ENCODE peak calls at places on chromosomes 3 and 15, in nine cellular contexts. One of them, this sample, is unnamed. For H3K27me3 and H3K36me3, the result is how much of the 10 kb centered on the place peaks cover.

GRCh38 chr15:57865294-57865693 is 158.8 kb downstream of the POLR2M start:
- DNase-seq in HCT116: no peak
- DNase-seq in CD8-positive, alpha-beta memory T cell: no peak
- DNase-seq in mammary epithelial cell: no peak
- DNase-seq in heart left ventricle: no peak
- DNase-seq in fibroblast of lung: no peak
- DNase-seq in uterus: no peak
- DNase-seq in aorta: no peak
- DNase-seq in adipocyte: peak
- DNase-seq in this sample: no peak

GRCh38 chr3:54685213-54685612 is 242.6 kb downstream of the LRTM1 start:
- DNase-seq in HCT116: no peak
- DNase-seq in CD8-positive, alpha-beta memory T cell: no peak
- DNase-seq in mammary epithelial cell: no peak
- DNase-seq in heart left ventricle: no peak
- DNase-seq in fibroblast of lung: no peak
- DNase-seq in uterus: no peak
- DNase-seq in aorta: no peak
- DNase-seq in adipocyte: no peak
- DNase-seq in this sample: no peak

GRCh38 chr15:92780816-92781215 is 119.3 kb upstream of the CHD2 start:
- DNase-seq in HCT116: no peak
- DNase-seq in CD8-positive, alpha-beta memory T cell: no peak
- DNase-seq in mammary epithelial cell: no peak
- DNase-seq in heart left ventricle: no peak
- DNase-seq in fibroblast of lung: no peak
- DNase-seq in uterus: no peak
- DNase-seq in aorta: no peak
- DNase-seq in adipocyte: no peak
- DNase-seq in this sample: no peak

GRCh38 chr3:159948423-159949140 is 40.1 kb upstream of the IL12A start:
- DNase-seq in HCT116: no peak
- DNase-seq in CD8-positive, alpha-beta memory T cell: no peak
- DNase-seq in mammary epithelial cell: peak
- DNase-seq in heart left ventricle: no peak
- DNase-seq in fibroblast of lung: no peak
- DNase-seq in uterus: no peak
- DNase-seq in aorta: no peak
- DNase-seq in adipocyte: no peak
- DNase-seq in this sample: no peak

GRCh38 chr15:35308802-35309201 is 223.7 kb upstream of the NANOGP8 start:
- DNase-seq in HCT116: no peak
- DNase-seq in CD8-positive, alpha-beta memory T cell: no peak
- DNase-seq in mammary epithelial cell: peak
- DNase-seq in heart left ventricle: no peak
- DNase-seq in fibroblast of lung: peak
- DNase-seq in uterus: peak
- DNase-seq in aorta: peak
- DNase-seq in adipocyte: peak
- DNase-seq in this sample: peak

GRCh38 chr15:67072951-67073350 is 7.5 kb downstream of the SMAD3 start:
- DNase-seq in HCT116: no peak
- DNase-seq in CD8-positive, alpha-beta memory T cell: no peak
- DNase-seq in mammary epithelial cell: no peak
- DNase-seq in heart left ventricle: no peak
- DNase-seq in fibroblast of lung: no peak
- DNase-seq in uterus: no peak
- DNase-seq in aorta: no peak
- DNase-seq in adipocyte: no peak
- DNase-seq in this sample: no peak

GRCh38 chr3:190220362-190220761 is 99.7 kb upstream of the P3H2 start:
- DNase-seq in HCT116: no peak
- DNase-seq in CD8-positive, alpha-beta memory T cell: no peak
- DNase-seq in mammary epithelial cell: no peak
- DNase-seq in heart left ventricle: no peak
- DNase-seq in fibroblast of lung: no peak
- DNase-seq in uterus: no peak
- DNase-seq in aorta: no peak
- DNase-seq in adipocyte: no peak
- DNase-seq in this sample: no peak

GRCh38 chr3:30145281-30145680 is 461.1 kb upstream of the TGFBR2 start:
- DNase-seq in HCT116: no peak
- DNase-seq in CD8-positive, alpha-beta memory T cell: no peak
- DNase-seq in mammary epithelial cell: peak
- DNase-seq in heart left ventricle: no peak
- DNase-seq in fibroblast of lung: no peak
- DNase-seq in uterus: no peak
- DNase-seq in aorta: no peak
- DNase-seq in adipocyte: no peak
- DNase-seq in this sample: peak

GRCh38 chr3:24522155-24522579 is 27.5 kb upstream of the THRB start:
- DNase-seq in HCT116: no peak
- DNase-seq in CD8-positive, alpha-beta memory T cell: no peak
- DNase-seq in mammary epithelial cell: no peak
- DNase-seq in heart left ventricle: no peak
- DNase-seq in fibroblast of lung: no peak
- DNase-seq in uterus: no peak
- DNase-seq in aorta: no peak
- DNase-seq in adipocyte: no peak
- DNase-seq in this sample: no peak

GRCh38 chr3:56970401-56971002 is 90.0 kb upstream of the SPATA12 start:
- DNase-seq in HCT116: no peak
- DNase-seq in CD8-positive, alpha-beta memory T cell: no peak
- DNase-seq in mammary epithelial cell: no peak
- DNase-seq in heart left ventricle: no peak
- DNase-seq in fibroblast of lung: no peak
- DNase-seq in uterus: peak
- DNase-seq in aorta: no peak
- DNase-seq in adipocyte: no peak
- DNase-seq in this sample: no peak

GRCh38 chr3:141078200-141078599 is 27.1 kb downstream of the SPSB4 start:
- DNase-seq in HCT116: no peak
- DNase-seq in CD8-positive, alpha-beta memory T cell: no peak
- DNase-seq in mammary epithelial cell: no peak
- DNase-seq in heart left ventricle: no peak
- DNase-seq in fibroblast of lung: no peak
- DNase-seq in uterus: no peak
- DNase-seq in aorta: no peak
- DNase-seq in adipocyte: no peak
- DNase-seq in this sample: no peak

GRCh38 chr3:129254536-129255230 is 5.3 kb downstream of the COPG1 start:
- DNase-seq in HCT116: no peak
- DNase-seq in CD8-positive, alpha-beta memory T cell: no peak
- DNase-seq in mammary epithelial cell: no peak
- DNase-seq in heart left ventricle: no peak
- DNase-seq in fibroblast of lung: no peak
- DNase-seq in uterus: no peak
- DNase-seq in aorta: no peak
- DNase-seq in adipocyte: no peak
- DNase-seq in this sample: no peak

GRCh38 chr3:52527732-52528595 is 5.7 kb downstream of the NT5DC2 start:
- DNase-seq in HCT116: no peak
- DNase-seq in CD8-positive, alpha-beta memory T cell: peak
- DNase-seq in mammary epithelial cell: no peak
- DNase-seq in heart left ventricle: peak
- DNase-seq in fibroblast of lung: no peak
- DNase-seq in uterus: peak
- DNase-seq in aorta: peak
- DNase-seq in adipocyte: no peak
- DNase-seq in this sample: no peak

GRCh38 chr3:128701342-128702212 is 24.4 kb upstream of the RAB7A start:
- DNase-seq in HCT116: no peak
- DNase-seq in CD8-positive, alpha-beta memory T cell: no peak
- DNase-seq in mammary epithelial cell: no peak
- DNase-seq in heart left ventricle: no peak
- DNase-seq in fibroblast of lung: peak
- DNase-seq in uterus: no peak
- DNase-seq in aorta: peak
- DNase-seq in adipocyte: peak
- DNase-seq in this sample: no peak

GRCh38 chr3:98839846-98840245 is 61.6 kb downstream of the DCBLD2 start:
- DNase-seq in HCT116: no peak
- DNase-seq in CD8-positive, alpha-beta memory T cell: no peak
- DNase-seq in mammary epithelial cell: no peak
- DNase-seq in heart left ventricle: no peak
- DNase-seq in fibroblast of lung: peak
- DNase-seq in uterus: no peak
- DNase-seq in aorta: no peak
- DNase-seq in adipocyte: no peak
- DNase-seq in this sample: no peak

GRCh38 chr3:100968908-100969556 is 24.2 kb downstream of the ABI3BP start:
- DNase-seq in HCT116: no peak
- DNase-seq in CD8-positive, alpha-beta memory T cell: no peak
- DNase-seq in mammary epithelial cell: no peak
- DNase-seq in heart left ventricle: peak
- DNase-seq in fibroblast of lung: peak
- DNase-seq in uterus: no peak
- DNase-seq in aorta: no peak
- DNase-seq in adipocyte: peak
- DNase-seq in this sample: no peak

GRCh38 chr15:50764331-50765201 is 940 bp downstream of the SPPL2A start:
- DNase-seq in HCT116: no peak
- DNase-seq in CD8-positive, alpha-beta memory T cell: no peak
- DNase-seq in mammary epithelial cell: peak
- DNase-seq in heart left ventricle: no peak
- DNase-seq in fibroblast of lung: peak
- DNase-seq in uterus: no peak
- DNase-seq in aorta: no peak
- DNase-seq in adipocyte: peak
- DNase-seq in this sample: no peak

DNA sequence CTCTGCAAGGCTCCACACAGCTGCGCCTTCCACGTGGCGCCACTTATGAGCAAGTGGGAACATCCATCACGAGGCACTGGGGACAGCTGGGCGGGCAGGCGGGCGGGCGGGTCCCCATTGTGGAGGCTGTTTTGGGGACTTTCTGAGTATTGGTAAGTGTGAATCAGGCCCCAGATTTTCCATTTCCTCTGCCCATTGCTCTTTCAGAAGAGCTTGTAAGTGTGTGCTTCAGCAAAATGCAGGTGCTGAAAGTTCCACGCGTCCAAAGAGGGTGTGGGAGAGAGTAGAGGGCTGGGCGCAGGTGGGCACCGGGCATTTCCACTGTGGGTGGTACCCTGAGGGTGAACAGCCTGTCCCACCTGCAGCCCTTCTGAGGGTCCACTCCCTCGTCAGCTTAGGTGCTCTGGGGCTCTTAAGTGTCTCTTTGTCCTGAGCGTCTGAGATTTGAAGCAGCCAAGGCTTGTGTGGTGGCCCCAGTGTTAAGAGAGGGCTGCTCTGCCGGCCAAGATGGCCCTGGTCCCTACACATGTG is 177.1 kb downstream of the RPLP1 start:
- DNase-seq in HCT116: no peak
- DNase-seq in CD8-positive, alpha-beta memory T cell: no peak
- DNase-seq in mammary epithelial cell: no peak
- DNase-seq in heart left ventricle: no peak
- DNase-seq in fibroblast of lung: no peak
- DNase-seq in uterus: no peak
- DNase-seq in aorta: no peak
- DNase-seq in adipocyte: no peak
- DNase-seq in this sample: no peak
- H3K27me3 ChIP-seq in HCT116: half or more
- H3K27me3 ChIP-seq in CD8-positive, alpha-beta memory T cell: under half
- H3K27me3 ChIP-seq in mammary epithelial cell: under half
- H3K27me3 ChIP-seq in heart left ventricle: under half
- H3K27me3 ChIP-seq in fibroblast of lung: under half
- H3K27me3 ChIP-seq in uterus: under half
- H3K27me3 ChIP-seq in aorta: under half
- H3K27me3 ChIP-seq in adipocyte: half or more
- H3K27me3 ChIP-seq in this sample: under half

DNA sequence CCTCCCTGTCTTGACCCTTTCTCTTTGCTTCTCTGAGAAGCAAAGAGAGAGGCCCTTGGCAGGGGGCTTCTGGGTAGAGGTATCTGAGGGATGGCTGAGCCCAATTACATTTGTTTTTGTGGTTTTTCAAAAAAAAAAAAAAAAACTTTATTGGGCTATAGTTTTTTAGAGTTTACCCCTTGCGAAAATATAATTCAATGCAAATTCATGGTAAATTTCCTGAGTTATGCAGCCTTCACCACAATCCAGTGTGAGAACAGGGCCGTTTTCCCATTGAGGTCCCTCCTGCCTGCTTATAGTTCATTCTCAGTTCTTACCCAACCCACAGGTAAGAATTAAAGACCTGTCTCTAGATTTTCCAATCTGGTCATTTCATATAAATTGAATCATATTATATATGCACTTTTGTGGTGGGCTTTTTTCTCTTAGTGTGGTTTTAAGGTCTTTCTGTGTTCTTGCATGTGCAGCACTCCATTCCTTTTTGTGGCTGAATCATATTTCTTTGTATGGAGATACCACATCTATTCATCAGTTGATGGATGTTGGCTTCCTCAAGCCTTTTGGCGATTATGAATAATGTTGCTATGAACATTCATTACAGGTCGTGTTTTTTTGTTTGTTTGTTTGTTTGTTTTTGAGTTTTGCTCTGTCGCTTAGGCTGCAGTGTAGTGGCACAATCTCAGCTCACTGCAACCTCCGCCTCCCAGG is 2.7 kb downstream of the MCM2 start:
- DNase-seq in HCT116: no peak
- DNase-seq in CD8-positive, alpha-beta memory T cell: no peak
- DNase-seq in mammary epithelial cell: no peak
- DNase-seq in heart left ventricle: no peak
- DNase-seq in fibroblast of lung: no peak
- DNase-seq in uterus: no peak
- DNase-seq in aorta: no peak
- DNase-seq in adipocyte: no peak
- DNase-seq in this sample: no peak
- H3K36me3 ChIP-seq in HCT116: half or more
- H3K36me3 ChIP-seq in CD8-positive, alpha-beta memory T cell: under half
- H3K36me3 ChIP-seq in mammary epithelial cell: under half
- H3K36me3 ChIP-seq in heart left ventricle: under half
- H3K36me3 ChIP-seq in fibroblast of lung: under half
- H3K36me3 ChIP-seq in uterus: under half
- H3K36me3 ChIP-seq in aorta: under half
- H3K36me3 ChIP-seq in adipocyte: under half
- H3K36me3 ChIP-seq in this sample: half or more

DNA sequence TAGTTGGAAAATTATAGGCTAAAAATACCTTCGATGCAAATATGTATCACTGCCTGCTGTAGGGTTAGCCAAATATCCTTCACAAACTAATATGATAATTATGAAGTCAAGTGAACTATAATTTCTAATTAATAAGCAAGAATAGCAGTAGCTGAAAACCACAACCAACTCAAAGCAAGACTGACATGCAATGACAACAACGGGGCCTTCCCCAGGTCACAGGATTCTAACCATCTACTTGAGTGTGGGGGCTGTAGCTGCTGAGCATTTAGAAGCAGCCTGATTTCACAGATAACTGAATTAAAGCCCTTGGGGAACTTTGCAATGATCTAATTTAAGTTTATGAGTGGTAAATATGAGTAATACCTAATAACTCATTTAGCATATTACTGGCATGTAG is 31.0 kb downstream of the DGKG start:
- DNase-seq in HCT116: no peak
- DNase-seq in CD8-positive, alpha-beta memory T cell: no peak
- DNase-seq in mammary epithelial cell: no peak
- DNase-seq in heart left ventricle: no peak
- DNase-seq in fibroblast of lung: no peak
- DNase-seq in uterus: no peak
- DNase-seq in aorta: no peak
- DNase-seq in adipocyte: no peak
- DNase-seq in this sample: no peak
- H3K27me3 ChIP-seq in HCT116: half or more
- H3K27me3 ChIP-seq in CD8-positive, alpha-beta memory T cell: under half
- H3K27me3 ChIP-seq in mammary epithelial cell: under half
- H3K27me3 ChIP-seq in heart left ventricle: under half
- H3K27me3 ChIP-seq in fibroblast of lung: under half
- H3K27me3 ChIP-seq in uterus: under half
- H3K27me3 ChIP-seq in aorta: under half
- H3K27me3 ChIP-seq in adipocyte: half or more
- H3K27me3 ChIP-seq in this sample: under half

GRCh38 chr15:68812596-68813548 is 7.8 kb downstream of the ANP32A start:
- DNase-seq in HCT116: no peak
- DNase-seq in CD8-positive, alpha-beta memory T cell: no peak
- DNase-seq in mammary epithelial cell: no peak
- DNase-seq in heart left ventricle: no peak
- DNase-seq in fibroblast of lung: peak
- DNase-seq in uterus: no peak
- DNase-seq in aorta: no peak
- DNase-seq in adipocyte: peak
- DNase-seq in this sample: no peak
- H3K36me3 ChIP-seq in HCT116: under half
- H3K36me3 ChIP-seq in CD8-positive, alpha-beta memory T cell: under half
- H3K36me3 ChIP-seq in mammary epithelial cell: under half
- H3K36me3 ChIP-seq in heart left ventricle: under half
- H3K36me3 ChIP-seq in fibroblast of lung: under half
- H3K36me3 ChIP-seq in uterus: under half
- H3K36me3 ChIP-seq in aorta: under half
- H3K36me3 ChIP-seq in adipocyte: under half
- H3K36me3 ChIP-seq in this sample: under half